ENCODE peak calls at places on chromosomes 4 and X, in seven cellular contexts. One of them, this sample, is unnamed.

GRCh38 chr4:17636696-17637351 is 22.4 kb downstream of the MED28 start:
- DNase-seq in spleen: peak
- DNase-seq in sigmoid colon: peak
- DNase-seq in suprapubic skin: peak
- DNase-seq in breast epithelium: peak
- DNase-seq in transverse colon: peak
- DNase-seq in prostate gland: peak
- DNase-seq in this sample: no peak

GRCh38 chrX:135923353-135923752 is 29.8 kb downstream of the SAGE1 start:
- DNase-seq in transverse colon: no peak
- DNase-seq in sigmoid colon: no peak
- DNase-seq in suprapubic skin: no peak
- DNase-seq in breast epithelium: no peak
- DNase-seq in spleen: no peak
- DNase-seq in prostate gland: no peak
- DNase-seq in this sample: no peak

GRCh38 chrX:47514553-47515235 is 31.7 kb upstream of the ZNF41 start:
- DNase-seq in suprapubic skin: no peak
- DNase-seq in prostate gland: no peak
- DNase-seq in spleen: no peak
- DNase-seq in sigmoid colon: no peak
- DNase-seq in breast epithelium: no peak
- DNase-seq in transverse colon: no peak
- DNase-seq in this sample: no peak

GRCh38 chrX:63421411-63421810 is 70.3 kb upstream of the SPIN4 start:
- DNase-seq in breast epithelium: no peak
- DNase-seq in transverse colon: no peak
- DNase-seq in prostate gland: no peak
- DNase-seq in suprapubic skin: no peak
- DNase-seq in spleen: no peak
- DNase-seq in sigmoid colon: no peak
- DNase-seq in this sample: no peak

GRCh38 chrX:30649859-30650258 is 3.4 kb upstream of the GK start:
- DNase-seq in prostate gland: no peak
- DNase-seq in suprapubic skin: no peak
- DNase-seq in sigmoid colon: no peak
- DNase-seq in transverse colon: no peak
- DNase-seq in spleen: no peak
- DNase-seq in breast epithelium: no peak
- DNase-seq in this sample: no peak

GRCh38 chr4:163191999-163192398 is 25.3 kb upstream of the NAF1 start:
- DNase-seq in sigmoid colon: no peak
- DNase-seq in transverse colon: no peak
- DNase-seq in breast epithelium: no peak
- DNase-seq in suprapubic skin: no peak
- DNase-seq in spleen: no peak
- DNase-seq in prostate gland: no peak
- DNase-seq in this sample: no peak

GRCh38 chrX:124863303-124863702 is 456.4 kb upstream of the TEX13C start:
- DNase-seq in breast epithelium: no peak
- DNase-seq in prostate gland: no peak
- DNase-seq in sigmoid colon: no peak
- DNase-seq in suprapubic skin: no peak
- DNase-seq in transverse colon: no peak
- DNase-seq in spleen: peak
- DNase-seq in this sample: no peak

GRCh38 chr4:177583000-177583399 is 140.8 kb upstream of the AGA start:
- DNase-seq in spleen: no peak
- DNase-seq in transverse colon: no peak
- DNase-seq in prostate gland: no peak
- DNase-seq in sigmoid colon: no peak
- DNase-seq in breast epithelium: no peak
- DNase-seq in suprapubic skin: no peak
- DNase-seq in this sample: no peak

GRCh38 chrX:78496483-78496882 is 162.6 kb downstream of the RTL3 start:
- DNase-seq in sigmoid colon: no peak
- DNase-seq in prostate gland: no peak
- DNase-seq in breast epithelium: no peak
- DNase-seq in transverse colon: no peak
- DNase-seq in suprapubic skin: no peak
- DNase-seq in spleen: no peak
- DNase-seq in this sample: no peak

GRCh38 chr4:111963158-111963557 is 182.1 kb upstream of the FAM241A start:
- DNase-seq in transverse colon: no peak
- DNase-seq in sigmoid colon: no peak
- DNase-seq in breast epithelium: no peak
- DNase-seq in suprapubic skin: no peak
- DNase-seq in prostate gland: no peak
- DNase-seq in spleen: no peak
- DNase-seq in this sample: no peak

GRCh38 chr4:21032246-21032645 is 332.0 kb downstream of the PACRGL start:
- DNase-seq in prostate gland: no peak
- DNase-seq in suprapubic skin: no peak
- DNase-seq in transverse colon: no peak
- DNase-seq in breast epithelium: no peak
- DNase-seq in sigmoid colon: no peak
- DNase-seq in spleen: no peak
- DNase-seq in this sample: no peak

DNA sequence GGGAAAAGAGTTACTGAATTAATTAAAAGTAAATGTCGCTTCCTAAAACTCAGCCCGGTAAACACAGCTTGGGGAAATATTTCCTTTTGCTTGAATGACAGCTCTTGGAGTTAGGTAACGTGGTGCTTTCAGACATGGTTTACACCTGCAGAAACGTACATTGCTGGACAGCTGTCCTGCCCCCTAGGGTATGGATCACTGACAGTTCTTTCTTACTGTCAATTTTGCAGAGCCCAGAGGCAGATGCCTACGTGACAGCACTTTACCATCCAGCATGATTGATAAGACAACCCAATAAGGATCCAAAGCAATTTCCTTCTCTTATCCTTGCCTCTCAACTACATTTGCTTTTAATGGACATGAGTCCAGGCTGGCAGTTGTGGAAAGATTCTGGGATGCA is 334.5 kb downstream of the PACRGL start:
- DNase-seq in sigmoid colon: no peak
- DNase-seq in prostate gland: no peak
- DNase-seq in spleen: no peak
- DNase-seq in breast epithelium: no peak
- DNase-seq in transverse colon: no peak
- DNase-seq in suprapubic skin: no peak
- DNase-seq in this sample: no peak
- TF ChIP-seq POLR2AphosphoS5 in sigmoid colon: no peak
- TF ChIP-seq POLR2AphosphoS5 in prostate gland: no peak
- TF ChIP-seq POLR2AphosphoS5 in spleen: no peak
- TF ChIP-seq POLR2AphosphoS5 in breast epithelium: no peak
- TF ChIP-seq POLR2AphosphoS5 in transverse colon: no peak
- TF ChIP-seq POLR2AphosphoS5 in suprapubic skin: no peak
- TF ChIP-seq POLR2AphosphoS5 in this sample: no peak

GRCh38 chrX:103628386-103629290 is at the start of gene TCEAL1:
- DNase-seq in prostate gland: peak
- DNase-seq in breast epithelium: peak
- DNase-seq in spleen: peak
- DNase-seq in transverse colon: peak
- DNase-seq in sigmoid colon: peak
- DNase-seq in suprapubic skin: peak
- DNase-seq in this sample: no peak
- TF ChIP-seq POLR2A in prostate gland: peak
- TF ChIP-seq POLR2A in breast epithelium: no peak
- TF ChIP-seq POLR2A in spleen: no peak
- TF ChIP-seq POLR2A in transverse colon: no peak
- TF ChIP-seq POLR2A in sigmoid colon: peak
- TF ChIP-seq POLR2A in suprapubic skin: no peak
- TF ChIP-seq POLR2A in this sample: peak

GRCh38 chr4:121154103-121154515 is 10.0 kb downstream of the TNIP3 start:
- DNase-seq in spleen: no peak
- DNase-seq in sigmoid colon: no peak
- DNase-seq in prostate gland: no peak
- DNase-seq in suprapubic skin: no peak
- DNase-seq in transverse colon: no peak
- DNase-seq in breast epithelium: no peak
- DNase-seq in this sample: no peak

GRCh38 chr4:121155893-121156292 is 8.2 kb downstream of the TNIP3 start:
- DNase-seq in transverse colon: no peak
- DNase-seq in suprapubic skin: no peak
- DNase-seq in spleen: no peak
- DNase-seq in prostate gland: no peak
- DNase-seq in sigmoid colon: no peak
- DNase-seq in breast epithelium: no peak
- DNase-seq in this sample: no peak

GRCh38 chr4:121156822-121157769 is 7.0 kb downstream of the TNIP3 start:
- DNase-seq in prostate gland: no peak
- DNase-seq in breast epithelium: no peak
- DNase-seq in sigmoid colon: no peak
- DNase-seq in suprapubic skin: peak
- DNase-seq in spleen: peak
- DNase-seq in transverse colon: peak
- DNase-seq in this sample: no peak
- TF ChIP-seq POLR2AphosphoS5 in prostate gland: no peak
- TF ChIP-seq POLR2AphosphoS5 in breast epithelium: no peak
- TF ChIP-seq POLR2AphosphoS5 in sigmoid colon: no peak
- TF ChIP-seq POLR2AphosphoS5 in suprapubic skin: no peak
- TF ChIP-seq POLR2AphosphoS5 in spleen: no peak
- TF ChIP-seq POLR2AphosphoS5 in transverse colon: no peak
- TF ChIP-seq POLR2AphosphoS5 in this sample: no peak

DNA sequence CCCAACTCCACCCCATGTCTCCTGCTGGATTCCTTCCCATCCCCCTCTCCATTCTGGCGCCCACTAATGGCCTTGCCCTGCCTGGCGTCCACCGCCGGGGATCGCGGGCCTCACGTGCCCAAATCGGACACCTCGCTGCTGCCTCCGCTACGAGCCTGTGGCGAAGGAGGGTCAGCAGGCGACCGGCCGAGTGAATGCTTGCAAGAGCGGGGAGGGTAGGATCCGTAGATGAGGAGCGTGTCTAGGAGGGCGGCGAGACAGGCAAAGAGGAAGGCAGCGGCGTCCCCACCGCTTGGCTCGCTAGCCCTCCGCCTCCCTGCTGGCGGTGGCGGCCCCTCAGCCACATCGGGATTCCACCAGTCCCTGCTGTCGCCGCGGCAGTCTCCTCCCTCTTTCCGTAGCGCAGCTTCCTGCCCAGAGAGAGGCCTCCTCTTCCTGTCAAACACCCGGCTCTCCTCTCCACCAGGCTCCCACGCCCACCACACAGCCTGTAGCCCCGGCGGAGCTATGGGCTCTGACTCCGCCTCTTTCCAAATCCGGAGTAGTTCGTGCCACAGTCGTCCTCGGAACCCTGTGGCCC is at the start of gene SPIN2B:
- DNase-seq in prostate gland: peak
- DNase-seq in suprapubic skin: peak
- DNase-seq in breast epithelium: peak
- DNase-seq in sigmoid colon: peak
- DNase-seq in spleen: peak
- DNase-seq in transverse colon: peak
- DNase-seq in this sample: no peak
- TF ChIP-seq POLR2A in prostate gland: peak
- TF ChIP-seq POLR2A in suprapubic skin: no peak
- TF ChIP-seq POLR2A in breast epithelium: no peak
- TF ChIP-seq POLR2A in sigmoid colon: no peak
- TF ChIP-seq POLR2A in spleen: no peak
- TF ChIP-seq POLR2A in transverse colon: peak
- TF ChIP-seq POLR2A in this sample: peak

GRCh38 chrX:39805825-39806224 is 291.9 kb downstream of the BCOR start:
- DNase-seq in suprapubic skin: no peak
- DNase-seq in sigmoid colon: no peak
- DNase-seq in transverse colon: no peak
- DNase-seq in spleen: no peak
- DNase-seq in prostate gland: no peak
- DNase-seq in breast epithelium: no peak
- DNase-seq in this sample: no peak

GRCh38 chrX:39811391-39811790 is 286.4 kb downstream of the BCOR start:
- DNase-seq in transverse colon: no peak
- DNase-seq in sigmoid colon: no peak
- DNase-seq in prostate gland: no peak
- DNase-seq in spleen: no peak
- DNase-seq in suprapubic skin: no peak
- DNase-seq in breast epithelium: no peak
- DNase-seq in this sample: no peak

GRCh38 chrX:39810901-39811300 is 286.9 kb downstream of the BCOR start:
- DNase-seq in transverse colon: no peak
- DNase-seq in spleen: no peak
- DNase-seq in suprapubic skin: no peak
- DNase-seq in breast epithelium: no peak
- DNase-seq in prostate gland: no peak
- DNase-seq in sigmoid colon: no peak
- DNase-seq in this sample: no peak

GRCh38 chrX:39809326-39809725 is 288.4 kb downstream of the BCOR start:
- DNase-seq in suprapubic skin: no peak
- DNase-seq in spleen: no peak
- DNase-seq in sigmoid colon: no peak
- DNase-seq in breast epithelium: no peak
- DNase-seq in transverse colon: no peak
- DNase-seq in prostate gland: no peak
- DNase-seq in this sample: no peak

GRCh38 chrX:39808471-39808917 is 289.3 kb downstream of the BCOR start:
- DNase-seq in suprapubic skin: no peak
- DNase-seq in prostate gland: no peak
- DNase-seq in sigmoid colon: no peak
- DNase-seq in breast epithelium: no peak
- DNase-seq in transverse colon: no peak
- DNase-seq in spleen: no peak
- DNase-seq in this sample: no peak
- TF ChIP-seq POLR2AphosphoS5 in suprapubic skin: no peak
- TF ChIP-seq POLR2AphosphoS5 in prostate gland: no peak
- TF ChIP-seq POLR2AphosphoS5 in sigmoid colon: no peak
- TF ChIP-seq POLR2AphosphoS5 in breast epithelium: no peak
- TF ChIP-seq POLR2AphosphoS5 in transverse colon: no peak
- TF ChIP-seq POLR2AphosphoS5 in spleen: peak
- TF ChIP-seq POLR2AphosphoS5 in this sample: no peak